ENCODE peak calls at places on chromosomes 7 and 10, in seven cellular contexts. S is stimulated activated CD4-positive, alpha-beta T cell treated with anti-CD3 and anti-CD28 coated beads, Interleukin-12 subunit alpha, Interleukin-12 subunit beta, amount 100 ng/mL, for 4 hours; L is activated CD4-positive, CD25-positive, alpha-beta regulatory T cell; X is stimulated activated CD8-positive, alpha-beta memory T cell treated with anti-CD3 and anti-CD28 coated beads, Interleukin-4, amount 100 ng/mL, for 4 hours; P is naive thymus-derived CD4-positive, alpha-beta T cell; W is Calu3; R is spleen. H is an unnamed sample.

GRCh38 chr10:49271346-49271745 is 27.6 kb upstream of the C10orf71 start:
- DNase-seq in S (no peak), L (no peak), X (no peak), P (no peak), W (no peak), R (no peak), H (no peak)

GRCh38 chr7:101436857-101437576 is 74.3 kb downstream of the COL26A1 start:
- DNase-seq in S (no peak), L (no peak), X (no peak), P (no peak), W (peak; percentile 11), R (no peak), H (no peak)

GRCh38 chr7:132161231-132161915 is 414.9 kb downstream of the PLXNA4 start:
- DNase-seq in S (no peak), L (no peak), X (no peak), P (no peak), W (peak; percentile 4), R (no peak), H (no peak)

GRCh38 chr7:73329861-73330581 is 2.1 kb downstream of the FKBP6 start:
- DNase-seq in S (no peak), L (no peak), X (no peak), P (no peak), W (no peak), R (no peak), H (no peak)

GRCh38 chr7:106864298-106865081 is 592 bp upstream of the PIK3CG start:
- DNase-seq in S (no peak), L (no peak), X (no peak), P (no peak), W (no peak), R (no peak), H (no peak)

GRCh38 chr10:130360826-130361311 is 224.7 kb downstream of the GLRX3 start:
- DNase-seq in S (no peak), L (no peak), X (no peak), P (no peak), W (no peak), R (no peak), H (no peak)

GRCh38 chr7:157990226-157990877 is 597.3 kb downstream of the PTPRN2 start:
- DNase-seq in S (no peak), L (no peak), X (no peak), P (no peak), W (no peak), R (peak; percentile 72), H (no peak)

GRCh38 chr7:142557971-142558582 is 191.2 kb upstream of the PRSS1 start:
- DNase-seq in S (peak; percentile 36), L (peak; percentile 28), X (no peak), P (peak; percentile 37), W (peak; percentile 52), R (no peak), H (peak; percentile 2)

GRCh38 chr7:106957766-106958165 is 86.7 kb upstream of the PRKAR2B start:
- DNase-seq in S (no peak), L (no peak), X (no peak), P (no peak), W (no peak), R (no peak), H (no peak)

GRCh38 chr7:76071316-76072242 is 23.7 kb downstream of the MDH2 start:
- DNase-seq in S (no peak), L (no peak), X (no peak), P (no peak), W (no peak), R (no peak), H (no peak)

GRCh38 chr10:102504179-102504975 is 605 bp downstream of the SUFU start:
- DNase-seq in S (peak; percentile 32), L (no peak), X (no peak), P (peak; percentile 16), W (no peak), R (peak; percentile 89), H (peak; percentile 33)

GRCh38 chr7:55965805-55966421 is 1.5 kb downstream of the NIPSNAP2 start:
- DNase-seq in S (no peak), L (no peak), X (no peak), P (no peak), W (no peak), R (no peak), H (no peak)

GRCh38 chr10:86819567-86819966 is 63.1 kb downstream of the BMPR1A start:
- DNase-seq in S (no peak), L (no peak), X (no peak), P (no peak), W (no peak), R (no peak), H (no peak)

GRCh38 chr7:121101621-121102020 is 113.1 kb downstream of the CPED1 start:
- DNase-seq in S (no peak), L (no peak), X (no peak), P (no peak), W (no peak), R (no peak), H (no peak)

GRCh38 chr7:107579881-107580715 is at the start of gene BCAP29:
- DNase-seq in S (peak; percentile 66), L (peak; percentile 50), X (peak; percentile 43), P (peak; percentile 65), W (peak; percentile 67), R (peak; percentile 93), H (peak; percentile 18)

GRCh38 chr10:89118091-89118490 is 89.0 kb downstream of the CH25H start:
- DNase-seq in S (no peak), L (no peak), X (no peak), P (no peak), W (no peak), R (no peak), H (no peak)

GRCh38 chr10:73876157-73876556 is 1.8 kb upstream of the CAMK2G start:
- DNase-seq in S (no peak), L (no peak), X (no peak), P (no peak), W (peak; percentile 49), R (peak; percentile 81), H (no peak)

GRCh38 chr10:5136468-5137087 is 42.4 kb downstream of the AKR1C3 start:
- DNase-seq in S (no peak), L (no peak), X (no peak), P (no peak), W (no peak), R (no peak), H (no peak)

GRCh38 chr10:116265686-116266085 is 7.3 kb downstream of the GFRA1 start:
- DNase-seq in S (no peak), L (no peak), X (no peak), P (no peak), W (no peak), R (no peak), H (no peak)

GRCh38 chr7:22357311-22358175 is 589 bp upstream of the RAPGEF5 start:
- DNase-seq in S (no peak), L (no peak), X (no peak), P (no peak), W (peak; percentile 28), R (no peak), H (no peak)

GRCh38 chr10:118960166-118961090 is 69.1 kb upstream of the NANOS1 start:
- DNase-seq in S (no peak), L (no peak), X (no peak), P (no peak), W (no peak), R (peak; percentile 44), H (no peak)

GRCh38 chr7:107427462-107427861 is 42.4 kb upstream of the GPR22 start:
- DNase-seq in S (no peak), L (no peak), X (no peak), P (no peak), W (no peak), R (no peak), H (no peak)

GRCh38 chr7:17721736-17722285 is 218.5 kb downstream of the SNX13 start:
- DNase-seq in S (no peak), L (no peak), X (no peak), P (no peak), W (no peak), R (no peak), H (no peak)